ENCODE peak calls at places on chromosomes 16 and 17, in seven cellular contexts. A is K562, I is HepG2, O is suprapubic skin, M is GM23338, Q is esophagus muscularis mucosa, H is Panc1. K is an unnamed sample. For H3K27me3, the result is how much of the 10 kb centered on the place peaks cover.

GRCh38 chr16:17067882-17068281 is 402.9 kb downstream of the XYLT1 start:
- DNase-seq in A (no peak), I (no peak), O (no peak), M (no peak), Q (no peak), H (no peak), K (no peak)

GRCh38 chr17:72152392-72152727 is 31.5 kb downstream of the SOX9 start:
- DNase-seq in A (no peak), I (no peak), O (no peak), M (no peak), Q (no peak), H (no peak), K (no peak)

GRCh38 chr17:40551874-40552768 is 13.2 kb downstream of the CCR7 start:
- DNase-seq in A (no peak), I (peak), O (peak), M (no peak), Q (peak), H (peak), K (no peak)

GRCh38 chr17:80485846-80486245 is 9.4 kb upstream of the NPTX1 start:
- DNase-seq in A (no peak), I (no peak), O (no peak), M (no peak), Q (no peak), H (no peak), K (no peak)

GRCh38 chr17:8871081-8871581 is 3.7 kb upstream of the PIK3R6 start:
- DNase-seq in A (no peak), I (no peak), O (no peak), M (no peak), Q (no peak), H (no peak), K (no peak)

GRCh38 chr17:81551458-81552243 is 502 bp downstream of the FAAP100 start:
- DNase-seq in A (peak), I (peak), O (no peak), M (peak), Q (no peak), H (no peak), K (peak)

GRCh38 chr17:57991537-57991936 is 3.5 kb upstream of the VEZF1 start:
- DNase-seq in A (peak), I (no peak), O (no peak), M (no peak), Q (no peak), H (no peak), K (no peak)

GRCh38 chr16:46789499-46790414 is 41.2 kb downstream of the C16orf87 start:
- DNase-seq in A (peak), I (peak), O (peak), M (peak), Q (no peak), H (no peak), K (peak)

GRCh38 chr16:87830673-87831420 is 38.5 kb downstream of the SLC7A5 start:
- DNase-seq in A (no peak), I (no peak), O (no peak), M (no peak), Q (no peak), H (no peak), K (no peak)

GRCh38 chr17:76383645-76384221 is 676 bp upstream of the SPHK1 start:
- DNase-seq in A (peak), I (peak), O (no peak), M (peak), Q (no peak), H (no peak), K (no peak)

GRCh38 chr17:27218719-27219488 is 75.0 kb upstream of the WSB1 start:
- DNase-seq in A (no peak), I (no peak), O (no peak), M (no peak), Q (peak), H (no peak), K (no peak)

GRCh38 chr16:12801511-12802042 is 2.1 kb downstream of the CPPED1 start:
- DNase-seq in A (no peak), I (peak), O (no peak), M (no peak), Q (no peak), H (no peak), K (peak)

GRCh38 chr16:21158208-21159110 is at the start of gene LDAF1:
- DNase-seq in A (peak), I (peak), O (peak), M (peak), Q (peak), H (no peak), K (peak)

GRCh38 chr16:50363656-50364055 is 5.1 kb downstream of the BRD7 start:
- DNase-seq in A (no peak), I (no peak), O (no peak), M (no peak), Q (no peak), H (no peak), K (no peak)

GRCh38 chr16:20938426-20938825 is 37.9 kb downstream of the LYRM1 start:
- DNase-seq in A (no peak), I (no peak), O (no peak), M (no peak), Q (no peak), H (no peak), K (no peak)

GRCh38 chr16:48537909-48538745 is 71.9 kb downstream of the N4BP1 start:
- DNase-seq in A (no peak), I (no peak), O (no peak), M (no peak), Q (no peak), H (no peak), K (no peak)

GRCh38 chr17:7237761-7238417 is 1.4 kb downstream of the PHF23 start:
- DNase-seq in A (peak), I (peak), O (peak), M (peak), Q (no peak), H (no peak), K (no peak)

GRCh38 chr17:7239091-7240027 is at the start of gene PHF23:
- DNase-seq in A (peak), I (peak), O (peak), M (peak), Q (peak), H (peak), K (peak)

GRCh38 chr17:7236808-7237207 is 2.4 kb downstream of the PHF23 start:
- DNase-seq in A (no peak), I (no peak), O (no peak), M (no peak), Q (no peak), H (no peak), K (no peak)

GRCh38 chr17:7237266-7237760 is 1.9 kb downstream of the PHF23 start:
- DNase-seq in A (no peak), I (no peak), O (no peak), M (no peak), Q (no peak), H (no peak), K (no peak)

GRCh38 chr17:7238418-7239090 is 703 bp downstream of the PHF23 start:
- DNase-seq in A (peak), I (no peak), O (no peak), M (no peak), Q (no peak), H (no peak), K (no peak)
- H3K27me3 ChIP-seq in A (under half), I (under half), O (under half), M (under half), Q (under half), H (under half), K (under half)

GRCh38 chr17:17749921-17750320 is 68.7 kb downstream of the RAI1 start:
- DNase-seq in A (peak), I (peak), O (no peak), M (peak), Q (no peak), H (no peak), K (peak)
- H3K4me3 ChIP-seq in A (no peak), I (no peak), O (no peak), M (no peak), Q (no peak), H (no peak), K (no peak)

GRCh38 chr16:66720766-66721165 is 24.2 kb upstream of the CMTM4 start:
- DNase-seq in A (no peak), I (no peak), O (no peak), M (no peak), Q (no peak), H (no peak), K (no peak)
- TF ChIP-seq POLR2AphosphoS5 in A (no peak), I (no peak), O (no peak), M (no peak), Q (no peak), H (no peak), K (no peak)

DNA sequence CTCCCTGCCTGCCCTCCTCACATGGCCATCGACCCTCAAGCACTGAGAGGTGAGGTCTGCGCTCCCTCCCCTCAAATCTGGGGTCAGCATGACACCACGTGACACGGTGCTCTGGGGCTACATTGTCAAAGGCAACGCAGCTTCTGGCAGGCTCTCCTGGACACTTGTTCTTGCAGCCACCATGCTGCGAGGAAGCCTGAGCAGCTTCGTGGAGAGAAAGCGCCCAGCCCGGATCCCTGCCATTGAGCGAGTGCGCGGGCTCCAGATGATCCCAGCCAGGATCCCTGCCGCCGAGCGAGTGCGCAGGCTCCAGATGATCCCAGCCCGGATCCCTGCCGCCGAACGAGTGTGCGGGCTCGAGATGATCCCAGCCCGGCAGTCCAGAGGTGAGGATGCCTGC is 70.9 kb upstream of the METRNL start:
- DNase-seq in A (no peak), I (no peak), O (no peak), M (no peak), Q (peak), H (no peak), K (no peak)
- H3K27me3 ChIP-seq in A (under half), I (under half), O (under half), M (under half), Q (under half), H (under half), K (under half)

K was measured in HL-60.